ENCODE peak calls at places on chromosomes 2 and 18, in eight cellular contexts. U is esophagus muscularis mucosa, D is ovary, Y is fibroblast of lung, H is NCI-H1436, V is ELF-1, W is MV-4-11, G is epithelial cell of esophagus. O is an unnamed sample.

GRCh38 chr18:13381331-13381730 is 162.8 kb downstream of the LDLRAD4 start:
- DNase-seq in U (no peak), D (no peak), Y (no peak), H (no peak), V (no peak), W (no peak), G (no peak), O (no peak)

GRCh38 chr2:169406891-169407290 is 44.6 kb upstream of the LRP2 start:
- DNase-seq in U (no peak), D (no peak), Y (no peak), H (no peak), V (peak), W (no peak), G (no peak), O (no peak)

GRCh38 chr2:34738691-34739090 is 1139.6 kb upstream of the FAM98A start:
- DNase-seq in U (no peak), D (no peak), Y (no peak), H (no peak), V (peak), W (no peak), G (no peak), O (peak)

GRCh38 chr2:224083631-224084030 is 44.5 kb upstream of the SERPINE2 start:
- DNase-seq in U (no peak), D (no peak), Y (no peak), H (no peak), V (no peak), W (no peak), G (no peak), O (no peak)

GRCh38 chr18:79510731-79511141 is 115.0 kb downstream of the NFATC1 start:
- DNase-seq in U (no peak), D (peak), Y (no peak), H (no peak), V (no peak), W (no peak), G (no peak), O (no peak)

GRCh38 chr2:180604077-180604476 is 376.3 kb upstream of the UBE2E3 start:
- DNase-seq in U (no peak), D (no peak), Y (peak), H (no peak), V (peak), W (peak), G (peak), O (peak)

GRCh38 chr18:9951022-9951859 is 37.4 kb downstream of the VAPA start:
- DNase-seq in U (no peak), D (no peak), Y (peak), H (no peak), V (peak), W (peak), G (peak), O (peak)

GRCh38 chr2:226877491-226877890 is 41.6 kb downstream of the RHBDD1 start:
- DNase-seq in U (no peak), D (no peak), Y (no peak), H (no peak), V (no peak), W (no peak), G (no peak), O (no peak)

GRCh38 chr2:174717916-174718315 is 46.4 kb downstream of the CHRNA1 start:
- DNase-seq in U (no peak), D (no peak), Y (no peak), H (no peak), V (no peak), W (no peak), G (no peak), O (no peak)

GRCh38 chr2:10432315-10433181 is 15.6 kb downstream of the ODC1 start:
- DNase-seq in U (no peak), D (no peak), Y (no peak), H (no peak), V (peak), W (peak), G (no peak), O (no peak)

GRCh38 chr2:37164757-37165156 is 8.0 kb upstream of the EIF2AK2 start:
- DNase-seq in U (no peak), D (no peak), Y (no peak), H (no peak), V (no peak), W (no peak), G (no peak), O (no peak)

GRCh38 chr2:221999702-222000101 is 299.1 kb downstream of the PAX3 start:
- DNase-seq in U (no peak), D (no peak), Y (peak), H (no peak), V (peak), W (no peak), G (peak), O (no peak)

GRCh38 chr18:59549797-59550516 is 147.3 kb downstream of the CCBE1 start:
- DNase-seq in U (no peak), D (no peak), Y (no peak), H (no peak), V (no peak), W (no peak), G (no peak), O (no peak)

GRCh38 chr2:205734436-205734835 is 52.1 kb downstream of the NRP2 start:
- DNase-seq in U (no peak), D (peak), Y (peak), H (no peak), V (peak), W (no peak), G (peak), O (peak)

GRCh38 chr2:157822993-157823392 is 53.1 kb downstream of the ACVR1 start:
- DNase-seq in U (no peak), D (no peak), Y (peak), H (no peak), V (no peak), W (no peak), G (peak), O (no peak)

GRCh38 chr2:118670868-118671267 is 176.6 kb downstream of the EN1 start:
- DNase-seq in U (peak), D (no peak), Y (peak), H (no peak), V (no peak), W (peak), G (no peak), O (no peak)

GRCh38 chr2:218245214-218245613 is 15.6 kb upstream of the GPBAR1 start:
- DNase-seq in U (no peak), D (no peak), Y (no peak), H (no peak), V (no peak), W (peak), G (no peak), O (no peak)

GRCh38 chr18:79754831-79755351 is 42.8 kb upstream of the KCNG2 start:
- DNase-seq in U (no peak), D (no peak), Y (no peak), H (no peak), V (no peak), W (no peak), G (no peak), O (no peak)

GRCh38 chr2:54503192-54503591 is 47.1 kb downstream of the SPTBN1 start:
- DNase-seq in U (no peak), D (no peak), Y (peak), H (peak), V (peak), W (no peak), G (peak), O (peak)

GRCh38 chr2:170747921-170748320 is 22.3 kb upstream of the ERICH2 start:
- DNase-seq in U (no peak), D (no peak), Y (peak), H (no peak), V (no peak), W (peak), G (peak), O (no peak)

GRCh38 chr18:62485684-62486083 is 37.1 kb upstream of the ZCCHC2 start:
- DNase-seq in U (no peak), D (no peak), Y (peak), H (no peak), V (peak), W (peak), G (peak), O (peak)

GRCh38 chr2:32463110-32463509 is 106.3 kb downstream of the BIRC6 start:
- DNase-seq in U (no peak), D (no peak), Y (no peak), H (no peak), V (no peak), W (no peak), G (no peak), O (no peak)

GRCh38 chr2:191165190-191165643 is 14.4 kb upstream of the STAT4 start:
- DNase-seq in U (no peak), D (no peak), Y (peak), H (peak), V (peak), W (no peak), G (peak), O (peak)

GRCh38 chr2:42189235-42189566 is 20.0 kb downstream of the EML4 start:
- DNase-seq in U (no peak), D (no peak), Y (no peak), H (no peak), V (no peak), W (no peak), G (no peak), O (no peak)

GRCh38 chr2:47534179-47534919 is 131.4 kb downstream of the MSH2 start:
- DNase-seq in U (no peak), D (peak), Y (peak), H (peak), V (no peak), W (peak), G (peak), O (no peak)

GRCh38 chr2:231717281-231718180 is 9.2 kb downstream of the PTMA start:
- DNase-seq in U (no peak), D (no peak), Y (no peak), H (no peak), V (peak), W (peak), G (peak), O (peak)

GRCh38 chr2:94986392-94986963 is 39.0 kb upstream of the MAL start:
- DNase-seq in U (no peak), D (no peak), Y (peak), H (peak), V (peak), W (peak), G (peak), O (peak)

GRCh38 chr2:230794472-230794871 is 70.3 kb upstream of the ITM2C start:
- DNase-seq in U (no peak), D (no peak), Y (no peak), H (no peak), V (no peak), W (no peak), G (peak), O (no peak)

GRCh38 chr2:11411768-11412448 is 54.1 kb downstream of the E2F6 start:
- DNase-seq in U (no peak), D (peak), Y (peak), H (peak), V (peak), W (peak), G (peak), O (peak)

GRCh38 chr2:239580199-239580527 is 179.3 kb upstream of the HDAC4 start:
- DNase-seq in U (no peak), D (no peak), Y (no peak), H (no peak), V (no peak), W (no peak), G (no peak), O (no peak)

GRCh38 chr2:217437289-217437688 is 565.5 kb downstream of the TNS1 start:
- DNase-seq in U (peak), D (peak), Y (peak), H (no peak), V (no peak), W (no peak), G (no peak), O (no peak)

GRCh38 chr2:113010088-113010487 is 4.8 kb downstream of the IL36A start:
- DNase-seq in U (no peak), D (no peak), Y (no peak), H (no peak), V (no peak), W (no peak), G (no peak), O (no peak)

GRCh38 chr2:83784920-83785319 is 674.2 kb downstream of the SUCLG1 start:
- DNase-seq in U (no peak), D (no peak), Y (no peak), H (no peak), V (no peak), W (no peak), G (no peak), O (peak)

GRCh38 chr2:33033524-33034150 is 86.9 kb downstream of the LTBP1 start:
- DNase-seq in U (no peak), D (no peak), Y (peak), H (no peak), V (no peak), W (peak), G (peak), O (peak)

GRCh38 chr2:2839393-2840096 is 508.5 kb upstream of the MYT1L start:
- DNase-seq in U (no peak), D (no peak), Y (no peak), H (no peak), V (no peak), W (no peak), G (no peak), O (no peak)

GRCh38 chr2:239674101-239674980 is 273.5 kb upstream of the HDAC4 start:
- DNase-seq in U (no peak), D (no peak), Y (no peak), H (no peak), V (no peak), W (no peak), G (no peak), O (no peak)

GRCh38 chr2:174012347-174013309 is 47.5 kb upstream of the SP3 start:
- DNase-seq in U (peak), D (peak), Y (peak), H (no peak), V (peak), W (peak), G (peak), O (no peak)

O was measured in KBM-7.